ENCODE peak calls at places on chromosomes 1 and 21, in six cellular contexts. L is transverse colon, P is suprapubic skin, S is A549, M is stomach, F is K562. O is an unnamed sample.

GRCh38 chr1:208741296-208741695 is 497.1 kb upstream of the PLXNA2 start:
- DNase-seq in L (no peak), P (no peak), S (no peak), M (no peak), F (no peak), O (no peak)

GRCh38 chr1:206963119-206963712 is 7.0 kb downstream of the FCAMR start:
- DNase-seq in L (no peak), P (no peak), S (no peak), M (no peak), F (no peak), O (no peak)

GRCh38 chr1:43293171-43293570 is 7.6 kb upstream of the TIE1 start:
- DNase-seq in L (no peak), P (no peak), S (no peak), M (no peak), F (no peak), O (no peak)

GRCh38 chr1:20730690-20731056 is 1.8 kb downstream of the SH2D5 start:
- DNase-seq in L (no peak), P (no peak), S (no peak), M (no peak), F (no peak), O (no peak)

GRCh38 chr1:108686609-108687313 is 5.3 kb upstream of the PRPF38B start:
- DNase-seq in L (no peak), P (no peak), S (no peak), M (no peak), F (no peak), O (no peak)

GRCh38 chr1:193569696-193570269 is 383.4 kb upstream of the B3GALT2 start:
- DNase-seq in L (no peak), P (no peak), S (no peak), M (no peak), F (no peak), O (no peak)

GRCh38 chr1:76055987-76056386 is 18.6 kb upstream of the ST6GALNAC3 start:
- DNase-seq in L (no peak), P (no peak), S (no peak), M (no peak), F (no peak), O (no peak)

GRCh38 chr1:206464456-206464964 is 5.8 kb upstream of the IKBKE start:
- DNase-seq in L (no peak), P (no peak), S (peak), M (no peak), F (peak), O (no peak)

GRCh38 chr1:3065797-3066196 is 3.2 kb upstream of the PRDM16 start:
- DNase-seq in L (no peak), P (peak), S (no peak), M (no peak), F (no peak), O (no peak)

GRCh38 chr1:153921803-153922075 is 1.0 kb downstream of the GATAD2B start:
- DNase-seq in L (peak), P (no peak), S (no peak), M (no peak), F (no peak), O (no peak)

GRCh38 chr1:38217316-38217715 is 170.7 kb upstream of the POU3F1 start:
- DNase-seq in L (no peak), P (no peak), S (no peak), M (no peak), F (no peak), O (no peak)

GRCh38 chr1:156738916-156739315 is 2.0 kb downstream of the MRPL24 start:
- DNase-seq in L (no peak), P (no peak), S (no peak), M (no peak), F (no peak), O (no peak)

GRCh38 chr21:15051652-15052554 is 12.9 kb downstream of the NRIP1 start:
- DNase-seq in L (peak), P (no peak), S (peak), M (no peak), F (peak), O (no peak)

GRCh38 chr1:117061986-117062415 is 1.9 kb downstream of the TTF2 start:
- DNase-seq in L (no peak), P (no peak), S (no peak), M (no peak), F (peak), O (no peak)

GRCh38 chr1:42335809-42336518 is 929 bp upstream of the FOXJ3 start:
- DNase-seq in L (no peak), P (no peak), S (peak), M (peak), F (no peak), O (no peak)

GRCh38 chr1:15210651-15211390 is 36.2 kb upstream of the FHAD1 start:
- DNase-seq in L (no peak), P (no peak), S (no peak), M (no peak), F (no peak), O (no peak)

GRCh38 chr1:196674908-196675307 is 23.1 kb downstream of the CFH start:
- DNase-seq in L (no peak), P (no peak), S (no peak), M (no peak), F (no peak), O (no peak)

GRCh38 chr1:206581571-206581981 is 30.7 kb downstream of the EIF2D start:
- DNase-seq in L (peak), P (no peak), S (no peak), M (no peak), F (no peak), O (no peak)

DNA sequence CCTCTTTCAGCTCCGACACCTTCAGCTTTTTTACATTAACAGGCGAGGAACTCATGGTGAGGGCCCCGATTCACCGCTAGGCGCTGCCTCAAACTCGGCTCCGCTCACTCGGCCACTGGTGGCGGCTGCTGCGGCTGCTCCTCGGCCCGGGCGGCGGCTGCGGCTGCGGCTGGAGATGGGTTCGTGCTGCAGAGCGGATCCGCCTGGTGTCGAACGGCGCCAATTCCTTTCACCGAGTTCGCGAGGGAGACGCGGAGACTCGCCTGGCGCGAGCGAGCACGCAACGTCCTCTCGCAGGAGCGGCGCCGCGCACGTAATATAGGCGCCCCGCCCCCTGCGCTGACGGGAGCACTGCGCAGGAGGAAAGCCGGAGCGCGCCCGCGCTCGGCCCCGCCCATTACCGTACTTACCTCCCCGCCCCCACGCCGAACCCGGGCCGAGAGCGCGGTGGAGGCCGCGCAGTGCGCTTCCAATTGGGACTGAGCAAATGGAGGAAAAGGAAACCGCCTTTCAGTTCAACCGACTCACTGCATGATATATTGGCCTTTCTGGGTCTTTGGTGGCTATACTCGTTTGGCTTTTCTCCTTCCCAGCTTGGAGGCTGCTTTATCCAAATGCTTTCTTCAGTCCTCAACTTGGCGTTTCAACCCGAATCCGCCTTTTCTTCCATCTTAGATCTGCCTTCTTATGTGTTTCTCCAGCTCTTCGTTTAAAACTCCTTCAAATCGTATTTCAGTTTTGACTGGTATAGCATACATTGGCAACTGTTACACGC is at the start of gene HNRNPU:
- DNase-seq in L (peak), P (peak), S (peak), M (peak), F (peak), O (peak)
- TF ChIP-seq EP300 in L (peak), P (peak), S (no peak), M (peak), F (peak), O (peak)

GRCh38 chr1:9126511-9126910 is 2.4 kb downstream of the GPR157 start:
- DNase-seq in L (no peak), P (no peak), S (no peak), M (no peak), F (no peak), O (no peak)

GRCh38 chr1:9127395-9128160 is 1.3 kb downstream of the GPR157 start:
- DNase-seq in L (no peak), P (no peak), S (no peak), M (no peak), F (no peak), O (no peak)

GRCh38 chr1:9128520-9129371 is at the start of gene GPR157:
- DNase-seq in L (peak), P (peak), S (peak), M (peak), F (peak), O (peak)

GRCh38 chr1:9128161-9128519 is 762 bp downstream of the GPR157 start:
- DNase-seq in L (peak), P (no peak), S (no peak), M (peak), F (no peak), O (no peak)

GRCh38 chr1:9129391-9130041 is 614 bp upstream of the GPR157 start:
- DNase-seq in L (peak), P (peak), S (peak), M (peak), F (peak), O (peak)
- H3K4me3 ChIP-seq in L (peak), P (peak), S (peak), M (peak), F (peak), O (peak)

GRCh38 chr1:218201004-218201403 is 84.1 kb upstream of the RRP15 start:
- DNase-seq in L (no peak), P (no peak), S (no peak), M (no peak), F (no peak), O (no peak)
- TF ChIP-seq EP300 in L (no peak), P (no peak), S (no peak), M (no peak), F (no peak), O (no peak)

DNA sequence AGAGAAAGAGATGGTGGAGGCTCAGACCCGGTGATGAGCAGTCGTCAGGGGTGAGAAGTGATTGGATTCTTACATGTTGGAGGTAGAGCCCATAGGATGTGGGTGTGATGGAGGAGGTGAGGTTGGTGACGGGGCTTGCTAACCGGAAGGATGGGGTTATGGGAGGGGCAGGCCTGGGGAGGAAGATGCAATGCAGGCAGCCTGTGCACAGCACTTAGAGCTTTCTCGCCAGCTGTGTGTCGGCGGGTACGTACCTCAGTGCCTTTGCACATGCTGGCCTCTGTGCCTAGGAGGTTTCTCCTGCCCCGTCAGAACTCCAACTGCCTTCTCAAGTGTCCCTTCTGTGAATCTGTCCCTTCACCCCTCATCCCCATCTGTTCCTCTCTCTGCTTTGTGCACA is 2.9 kb upstream of the BSND start:
- DNase-seq in L (no peak), P (no peak), S (no peak), M (no peak), F (no peak), O (no peak)
- H3K4me3 ChIP-seq in L (no peak), P (no peak), S (no peak), M (no peak), F (no peak), O (no peak)

GRCh38 chr1:112431038-112431437 is 35.0 kb downstream of the CTTNBP2NL start:
- DNase-seq in L (no peak), P (no peak), S (no peak), M (no peak), F (no peak), O (no peak)
- TF ChIP-seq EP300 in L (no peak), P (no peak), S (no peak), M (no peak), F (no peak), O (no peak)